ENCODE peak calls at places on chromosomes 7 and 10, in nine cellular contexts. P is IMR-90, K is bronchial epithelial cell, M is fibroblast of mammary gland, O is uterus, Y is lower lobe of right lung, D is mucosa of descending colon, U is thoracic aorta, E is psoas muscle. Q is an unnamed sample.

GRCh38 chr10:124151466-124152095 is 58.2 kb upstream of the CHST15 start:
- DNase-seq in M (no peak), K (no peak), Y (no peak), O (no peak), E (no peak), D (no peak), P (no peak), U (no peak), Q (no peak)

GRCh38 chr10:100725041-100725440 is 20.3 kb upstream of the PAX2 start:
- DNase-seq in Y (no peak), M (no peak), O (no peak), E (no peak), K (no peak), U (no peak), P (peak), D (no peak), Q (peak)

GRCh38 chr10:60726253-60726652 is 52.0 kb upstream of the CDK1 start:
- DNase-seq in M (no peak), U (no peak), E (no peak), O (no peak), K (no peak), P (no peak), Y (no peak), D (no peak), Q (no peak)

GRCh38 chr7:128831178-128831993 is 1.2 kb downstream of the FLNC start:
- DNase-seq in K (no peak), D (no peak), P (peak), Y (no peak), E (peak), U (no peak), M (peak), O (peak), Q (peak)

GRCh38 chr7:112869111-112869774 is 79.0 kb upstream of the TMEM168 start:
- DNase-seq in M (peak), K (peak), E (no peak), P (peak), U (no peak), D (no peak), O (no peak), Y (no peak), Q (peak)

GRCh38 chr7:105157278-105157677 is 143.3 kb downstream of the KMT2E start:
- DNase-seq in P (no peak), K (no peak), E (no peak), M (no peak), O (no peak), D (no peak), Y (no peak), U (no peak), Q (no peak)

GRCh38 chr7:100356416-100357068 is 1.4 kb upstream of the PILRB start:
- DNase-seq in K (no peak), O (no peak), D (no peak), P (no peak), U (no peak), Y (no peak), E (no peak), M (no peak), Q (no peak)

GRCh38 chr10:72784551-72785421 is 92.8 kb downstream of the MCU start:
- DNase-seq in O (peak), K (peak), D (no peak), E (peak), P (peak), Y (peak), U (no peak), M (peak), Q (peak)

GRCh38 chr7:21092923-21093702 is 306.4 kb upstream of the SP8 start:
- DNase-seq in O (no peak), K (no peak), U (no peak), D (no peak), E (no peak), Y (no peak), P (no peak), M (no peak), Q (no peak)

GRCh38 chr7:5758286-5758685 is 23.2 kb downstream of the RNF216 start:
- DNase-seq in K (no peak), Y (no peak), M (no peak), U (no peak), E (no peak), O (no peak), P (no peak), D (no peak), Q (no peak)

GRCh38 chr10:62037166-62037831 is 135.8 kb downstream of the ARID5B start:
- DNase-seq in K (peak), Y (no peak), O (peak), E (no peak), U (no peak), D (no peak), P (peak), M (peak), Q (peak)

GRCh38 chr10:77390481-77390891 is 247.1 kb downstream of the KCNMA1 start:
- DNase-seq in Y (no peak), U (peak), P (no peak), M (no peak), K (peak), O (no peak), D (no peak), E (no peak), Q (peak)

GRCh38 chr10:90945496-90946070 is 24.7 kb upstream of the ANKRD1 start:
- DNase-seq in D (no peak), E (no peak), Y (no peak), U (no peak), K (no peak), P (no peak), O (no peak), M (no peak), Q (peak)

GRCh38 chr7:156582591-156583123 is 57.9 kb upstream of the RNF32 start:
- DNase-seq in M (no peak), E (no peak), U (no peak), O (no peak), Y (no peak), K (no peak), P (no peak), D (no peak), Q (no peak)

GRCh38 chr10:112815238-112816032 is 134.6 kb upstream of the TCF7L2 start:
- DNase-seq in U (no peak), E (no peak), K (peak), Y (no peak), M (peak), P (peak), O (no peak), D (no peak), Q (peak)

GRCh38 chr7:33062023-33062781 is at the start of gene NT5C3A:
- DNase-seq in Y (no peak), O (no peak), K (no peak), U (no peak), P (no peak), D (no peak), M (peak), E (peak), Q (peak)

GRCh38 chr7:50446542-50446960 is 3.6 kb downstream of the FIGNL1 start:
- DNase-seq in K (peak), Y (no peak), U (no peak), P (peak), E (no peak), M (peak), D (no peak), O (no peak), Q (peak)

GRCh38 chr7:92840309-92840708 is 3.9 kb upstream of the CDK6 start:
- DNase-seq in P (no peak), Y (no peak), M (no peak), O (no peak), K (no peak), U (no peak), E (no peak), D (no peak), Q (no peak)

GRCh38 chr10:24825551-24825950 is 101.9 kb upstream of the ARHGAP21 start:
- DNase-seq in O (no peak), E (no peak), U (no peak), K (peak), M (peak), P (peak), Y (no peak), D (no peak), Q (peak)

GRCh38 chr10:71285180-71285545 is 33.9 kb upstream of the SLC29A3 start:
- DNase-seq in D (no peak), E (peak), Y (no peak), U (no peak), O (peak), P (peak), K (no peak), M (peak), Q (peak)

GRCh38 chr7:38299275-38299931 is 26.0 kb upstream of the TARP start:
- DNase-seq in P (no peak), D (no peak), M (no peak), O (no peak), Y (no peak), K (no peak), E (no peak), U (no peak), Q (no peak)

GRCh38 chr10:34109952-34110702 is 705.0 kb downstream of the PARD3 start:
- DNase-seq in K (peak), P (peak), O (no peak), M (peak), Y (no peak), E (no peak), U (no peak), D (no peak), Q (peak)

DNA sequence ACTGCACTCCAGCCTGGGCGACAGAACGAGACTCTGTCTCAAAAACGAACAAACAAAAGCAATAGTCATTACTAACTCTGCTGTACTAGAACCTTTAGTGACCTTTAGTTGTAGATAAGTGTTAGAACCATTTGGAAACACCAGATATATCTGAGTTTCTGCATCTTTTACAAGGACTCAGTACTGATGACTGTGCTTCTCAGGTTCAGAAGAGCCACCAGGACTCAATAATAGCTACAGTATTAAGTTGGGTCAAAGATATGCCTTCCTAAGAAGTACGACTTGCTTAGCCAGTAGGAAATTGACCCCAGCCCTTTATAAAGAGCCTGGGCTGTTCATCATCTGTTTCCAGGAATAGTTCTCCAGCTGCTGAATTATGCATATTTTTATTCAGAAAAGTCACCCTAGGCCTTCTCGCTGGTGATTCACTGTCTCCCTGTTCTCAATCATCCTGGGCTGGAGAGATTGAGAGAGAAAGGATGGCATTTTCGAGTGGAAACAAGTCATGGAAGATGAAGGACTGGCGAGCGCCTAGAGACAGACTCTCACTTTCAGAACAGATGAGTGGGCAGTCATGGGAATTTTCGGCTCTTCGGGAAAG is 316.2 kb downstream of the CCDC3 start:
- DNase-seq in E (no peak), K (no peak), Y (no peak), P (no peak), D (no peak), M (no peak), O (no peak), U (no peak), Q (no peak)
- TF ChIP-seq CTCF in E (no peak), K (no peak), Y (no peak), P (no peak), D (no peak), M (no peak), O (no peak), U (no peak), Q (no peak)

GRCh38 chr10:88991900-88992237 is 1.3 kb downstream of the FAS start:
- DNase-seq in Y (no peak), U (no peak), O (no peak), K (no peak), M (no peak), E (no peak), D (no peak), P (no peak), Q (no peak)
- H3K4me3 ChIP-seq in Y (peak), U (peak), O (peak), K (peak), M (peak), E (peak), D (peak), P (peak), Q (peak)

GRCh38 chr10:57849726-57850357 is 417.9 kb downstream of the IPMK start:
- DNase-seq in E (no peak), P (peak), U (no peak), M (peak), Y (no peak), D (no peak), O (no peak), K (peak), Q (peak)
- TF ChIP-seq CTCF in E (no peak), P (peak), U (no peak), M (no peak), Y (no peak), D (no peak), O (no peak), K (peak), Q (peak)

DNA sequence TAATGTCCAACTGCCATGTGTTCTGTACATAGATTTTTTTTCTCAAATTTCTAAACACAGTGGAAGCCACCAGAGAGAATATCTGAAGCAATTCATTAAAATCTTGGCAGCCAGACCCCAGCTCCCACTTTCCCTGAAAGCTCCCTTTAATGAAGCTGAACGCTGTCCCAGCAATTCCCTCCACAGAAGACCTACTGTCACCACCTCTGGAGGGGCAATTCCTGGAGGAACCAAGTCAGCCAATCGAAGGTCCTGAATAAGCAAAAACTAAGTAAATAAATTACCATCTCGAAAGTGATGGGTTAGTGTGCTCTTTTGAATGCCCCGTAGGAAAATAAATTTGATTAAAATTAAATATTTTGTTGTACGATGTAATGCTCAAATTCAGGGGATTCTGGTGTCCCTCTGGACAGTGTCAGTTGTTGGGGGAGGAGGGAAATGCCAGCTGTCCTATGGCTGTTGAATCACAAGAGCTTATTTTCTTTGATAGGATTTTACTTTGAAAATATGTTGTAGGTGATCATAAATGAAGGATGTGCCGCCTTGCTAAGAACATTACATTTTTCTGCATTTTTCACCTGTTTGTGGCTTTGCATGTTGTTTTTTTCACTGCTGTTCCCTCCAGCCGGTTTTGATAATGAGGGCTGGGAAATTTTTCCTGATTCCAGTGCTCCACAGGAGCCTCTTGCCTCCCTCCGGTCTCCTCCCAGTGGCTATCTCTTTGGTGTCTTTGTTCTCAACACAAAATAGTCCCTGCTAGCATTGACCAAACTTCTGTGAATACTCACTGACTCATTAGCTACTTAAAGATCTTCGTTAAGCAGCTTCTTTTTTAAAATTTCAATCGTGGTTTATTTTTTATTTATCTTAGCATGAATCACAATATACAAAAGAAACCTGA is 9.3 kb upstream of the GSAP start:
- DNase-seq in K (peak), M (peak), P (peak), D (no peak), Y (no peak), U (no peak), O (no peak), E (no peak), Q (peak)
- H3K4me3 ChIP-seq in K (no peak), M (no peak), P (peak), D (no peak), Y (peak), U (no peak), O (no peak), E (peak), Q (peak)

DNA sequence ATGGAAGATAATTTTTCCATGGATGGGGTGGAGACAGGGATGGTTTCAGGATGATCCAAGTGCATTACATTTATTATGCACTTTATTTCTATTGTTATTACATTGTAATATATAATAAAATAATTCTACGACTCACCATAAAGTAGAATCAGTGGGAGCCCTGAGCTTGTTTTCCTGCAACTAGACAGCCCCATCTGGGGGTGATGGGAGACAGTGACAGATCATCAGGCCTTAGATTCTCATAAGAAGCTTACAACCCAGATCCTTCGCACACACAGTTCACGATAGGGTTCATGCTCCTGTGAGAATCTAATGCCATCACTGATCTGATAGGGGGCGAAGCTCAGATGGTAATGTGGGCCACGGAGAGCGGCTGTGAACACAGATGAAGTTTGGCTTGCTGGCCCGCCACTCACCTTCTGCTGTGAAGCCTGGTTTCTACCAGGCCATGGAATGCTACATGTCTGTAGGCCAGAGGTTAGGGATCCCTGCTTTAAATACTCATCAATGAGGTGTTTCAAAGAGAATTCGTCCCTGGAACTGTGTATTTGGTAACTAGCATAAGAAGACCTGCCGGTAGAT is 21.2 kb upstream of the PRKCQ start:
- DNase-seq in K (no peak), D (no peak), U (no peak), Y (no peak), P (no peak), M (no peak), O (no peak), E (no peak), Q (no peak)
- TF ChIP-seq CTCF in K (no peak), D (no peak), U (no peak), Y (no peak), P (no peak), M (no peak), O (no peak), E (no peak), Q (no peak)

DNA sequence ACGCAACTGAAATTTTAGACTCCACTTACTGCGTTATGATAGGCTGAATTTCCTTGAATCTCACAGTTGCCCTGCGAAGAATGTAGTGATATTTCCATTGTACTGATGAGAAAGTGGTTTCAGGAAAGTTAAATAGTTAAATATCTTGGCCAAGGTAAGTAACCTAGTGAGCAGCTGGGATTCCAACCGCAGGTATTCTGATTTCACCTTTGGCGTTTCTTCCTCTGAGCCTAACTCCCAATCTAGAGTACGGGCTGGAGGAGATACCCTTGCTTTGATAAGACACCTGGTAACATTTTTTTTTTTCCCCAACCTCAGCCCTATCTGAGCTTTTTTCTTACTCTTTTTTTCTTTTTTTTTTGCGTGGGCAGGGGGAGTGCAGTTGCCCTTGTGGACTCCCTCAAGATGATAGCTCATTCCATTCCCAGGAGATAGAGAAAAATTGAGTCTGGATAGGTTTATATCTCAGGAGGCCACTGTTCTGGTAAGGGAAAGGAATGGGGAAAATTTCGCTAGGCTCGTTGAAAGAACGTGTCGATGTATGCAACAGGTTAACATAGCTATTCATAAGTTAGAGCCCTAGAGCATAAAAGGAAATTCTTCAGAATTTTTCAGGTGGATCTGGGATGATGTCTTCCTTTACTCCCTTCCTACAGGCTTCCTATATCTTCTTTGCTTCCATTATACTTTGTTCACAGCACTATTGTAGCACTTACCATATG is 3.1 kb upstream of the TAS2R38 start:
- DNase-seq in D (no peak), K (no peak), Y (no peak), O (no peak), M (no peak), P (no peak), E (no peak), U (no peak), Q (no peak)
- H3K4me3 ChIP-seq in D (no peak), K (no peak), Y (peak), O (no peak), M (no peak), P (no peak), E (no peak), U (no peak), Q (no peak)

DNA sequence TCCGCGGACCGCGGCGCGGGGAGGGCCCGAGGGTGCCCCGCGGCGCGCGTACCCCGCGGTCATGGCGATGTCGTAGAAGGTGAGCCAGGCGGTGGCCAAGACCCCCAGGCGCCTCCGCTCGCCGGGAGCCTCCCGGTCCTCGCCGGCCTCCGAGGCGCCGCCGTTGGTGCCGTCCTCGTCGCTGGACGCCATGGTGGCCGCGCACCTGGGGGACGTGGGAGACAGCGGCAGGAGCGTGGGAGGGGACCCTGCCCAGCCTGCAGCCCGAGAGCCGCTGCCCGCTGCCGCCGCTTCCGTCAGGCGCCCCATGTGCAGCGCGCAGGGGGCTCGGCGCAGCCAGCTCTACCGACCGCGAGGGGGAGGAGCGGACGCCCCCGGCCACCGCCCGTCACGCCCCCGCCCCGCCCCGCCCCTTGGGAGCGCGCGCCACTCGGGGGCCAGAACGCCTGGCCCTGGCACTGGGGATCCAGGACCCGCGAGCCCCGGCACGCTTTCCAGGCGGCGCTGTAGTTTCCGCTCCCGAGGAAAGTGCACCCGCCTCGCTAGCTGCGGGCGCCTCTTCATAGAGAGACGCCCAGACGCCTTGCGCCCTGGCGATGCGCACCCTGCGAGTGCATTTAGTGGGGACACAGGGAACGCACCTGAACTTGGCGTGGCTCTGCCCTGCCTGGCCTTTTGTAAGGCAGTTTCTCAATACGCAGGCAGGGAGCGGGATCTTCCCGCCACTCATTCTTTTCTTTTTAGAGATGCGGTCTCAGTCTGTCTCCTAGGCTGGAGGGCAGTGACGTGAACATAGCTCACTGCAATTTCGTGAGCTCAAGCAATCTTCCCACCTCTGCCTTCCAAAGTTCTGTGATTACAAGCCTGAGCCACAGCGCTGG is at the start of gene HACD1:
- DNase-seq in M (peak), D (peak), K (peak), O (peak), U (peak), Y (peak), E (peak), P (peak), Q (peak)
- TF ChIP-seq CTCF in M (no peak), D (no peak), K (peak), O (peak), U (no peak), Y (peak), E (peak), P (peak), Q (no peak)

GRCh38 chr10:120684211-120684610 is 167.0 kb upstream of the WDR11 start:
- DNase-seq in M (no peak), Y (no peak), O (no peak), K (no peak), U (no peak), E (no peak), D (no peak), P (no peak), Q (no peak)
- H3K4me3 ChIP-seq in M (no peak), Y (no peak), O (no peak), K (no peak), U (no peak), E (no peak), D (no peak), P (no peak), Q (no peak)

Q was measured in fibroblast of the aortic adventitia.